ENCODE peak calls at places on chromosomes 11 and 22, in seven cellular contexts. G is HCT116, B is GM12878, E is HepG2, R is H1, M is SK-N-SH, I is K562. C is an unnamed sample.

GRCh38 chr11:122733301-122733686 is 77.8 kb downstream of the UBASH3B start:
- DNase-seq in B (no peak), E (no peak), M (no peak), G (no peak), I (no peak), R (no peak), C (peak)

GRCh38 chr22:26586556-26587325 is 3.2 kb downstream of the TPST2 start:
- DNase-seq in I (no peak), G (no peak), M (no peak), E (no peak), B (no peak), R (no peak), C (peak)

GRCh38 chr11:1151366-1152315 is 6.1 kb upstream of the MUC5AC start:
- DNase-seq in I (no peak), E (no peak), M (peak), G (no peak), B (no peak), R (no peak), C (no peak)

GRCh38 chr22:18970948-18971315 is 34.8 kb upstream of the PRODH start:
- DNase-seq in E (no peak), I (no peak), G (no peak), M (peak), R (no peak), B (no peak), C (no peak)

GRCh38 chr11:9757809-9758675 is 94.2 kb downstream of the SWAP70 start:
- DNase-seq in E (peak), B (no peak), G (peak), M (peak), I (peak), R (peak), C (peak)

GRCh38 chr11:63961608-63962412 is 12.6 kb upstream of the COX8A start:
- DNase-seq in I (no peak), B (no peak), M (peak), R (no peak), G (no peak), E (peak), C (no peak)

GRCh38 chr11:360326-361280 is 8.7 kb upstream of the B4GALNT4 start:
- DNase-seq in R (no peak), I (peak), M (no peak), G (no peak), B (no peak), E (no peak), C (no peak)

GRCh38 chr11:19199766-19200165 is 2.0 kb downstream of the CSRP3 start:
- DNase-seq in E (no peak), R (no peak), B (no peak), G (no peak), I (no peak), M (no peak), C (peak)

GRCh38 chr11:47087801-47088200 is 88.9 kb downstream of the ARFGAP2 start:
- DNase-seq in M (no peak), R (no peak), B (no peak), I (no peak), E (no peak), G (no peak), C (no peak)

GRCh38 chr22:28909375-28909774 is 26.0 kb downstream of the ZNRF3 start:
- DNase-seq in B (peak), E (no peak), R (no peak), G (no peak), I (peak), M (no peak), C (no peak)

GRCh38 chr11:126332221-126332711 is 23.2 kb upstream of the ST3GAL4 start:
- DNase-seq in R (no peak), B (no peak), E (no peak), I (no peak), M (peak), G (no peak), C (peak)

GRCh38 chr11:113806403-113806802 is 26.8 kb downstream of the CLDN25 start:
- DNase-seq in M (peak), G (peak), E (peak), I (peak), R (peak), B (no peak), C (peak)

GRCh38 chr11:118918128-118918685 is 7.5 kb downstream of the BCL9L start:
- DNase-seq in G (no peak), I (peak), M (peak), B (no peak), R (no peak), E (peak), C (peak)

GRCh38 chr11:76629853-76630599 is 40.5 kb downstream of the LRRC32 start:
- DNase-seq in E (no peak), B (no peak), M (no peak), G (no peak), I (no peak), R (no peak), C (peak)
- TF ChIP-seq POLR2AphosphoS5 in E (no peak), B (no peak), M (no peak), G (no peak), I (no peak), R (no peak), C (peak)

GRCh38 chr11:76263166-76263565 is 56.9 kb upstream of the WNT11 start:
- DNase-seq in G (no peak), M (no peak), B (no peak), R (no peak), I (no peak), E (no peak), C (no peak)

GRCh38 chr11:76257040-76257730 is 50.9 kb upstream of the WNT11 start:
- DNase-seq in R (no peak), G (no peak), M (no peak), E (no peak), I (no peak), B (no peak), C (no peak)

GRCh38 chr11:76260296-76260695 is 54.0 kb upstream of the WNT11 start:
- DNase-seq in R (no peak), B (no peak), I (no peak), M (no peak), E (no peak), G (no peak), C (no peak)

GRCh38 chr11:76256448-76256847 is 50.1 kb upstream of the WNT11 start:
- DNase-seq in G (no peak), R (peak), E (no peak), M (no peak), B (no peak), I (no peak), C (no peak)

GRCh38 chr11:76259299-76259908 is 53.1 kb upstream of the WNT11 start:
- DNase-seq in I (no peak), E (no peak), R (no peak), M (no peak), B (no peak), G (no peak), C (no peak)
- H3K9ac ChIP-seq in I (no peak), E (no peak), R (no peak), M (no peak), B (no peak), G (no peak), C (no peak)

GRCh38 chr11:95081010-95081409 is 8.6 kb upstream of the ENDOD1 start:
- DNase-seq in M (no peak), G (no peak), B (no peak), I (no peak), E (no peak), R (no peak), C (peak)

GRCh38 chr11:95084509-95084908 is 5.1 kb upstream of the ENDOD1 start:
- DNase-seq in G (no peak), R (no peak), I (no peak), B (no peak), E (no peak), M (no peak), C (no peak)

GRCh38 chr11:95078526-95078925 is 11.1 kb upstream of the ENDOD1 start:
- DNase-seq in I (no peak), E (no peak), R (no peak), M (no peak), G (no peak), B (no peak), C (no peak)

GRCh38 chr11:95082576-95083001 is 7.1 kb upstream of the ENDOD1 start:
- DNase-seq in M (no peak), B (no peak), E (no peak), I (no peak), G (no peak), R (no peak), C (no peak)

DNA sequence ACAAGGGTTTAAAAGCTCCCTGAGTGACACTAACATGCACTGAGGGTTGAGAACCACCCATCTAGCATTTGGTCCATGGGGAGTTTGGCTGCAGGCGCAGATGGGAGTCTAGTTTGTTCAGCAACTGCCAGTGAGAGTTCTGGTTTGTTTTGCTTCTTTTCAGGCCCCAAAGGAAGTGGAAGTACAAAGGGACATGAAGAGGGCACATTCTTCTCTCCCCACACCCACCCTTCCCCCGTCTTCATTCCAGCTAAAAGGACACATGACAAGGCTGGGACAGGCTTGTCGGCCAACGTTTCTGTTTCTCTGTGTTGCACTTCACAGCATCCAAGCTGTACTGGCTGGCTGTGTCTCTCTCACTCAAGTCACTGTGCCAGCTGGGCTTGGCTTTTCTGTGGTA is 8.2 kb upstream of the ENDOD1 start:
- DNase-seq in B (no peak), M (no peak), E (no peak), R (no peak), I (no peak), G (no peak), C (peak)
- H2AFZ ChIP-seq in B (no peak), M (no peak), E (no peak), R (peak), I (peak), G (no peak), C (peak)

DNA sequence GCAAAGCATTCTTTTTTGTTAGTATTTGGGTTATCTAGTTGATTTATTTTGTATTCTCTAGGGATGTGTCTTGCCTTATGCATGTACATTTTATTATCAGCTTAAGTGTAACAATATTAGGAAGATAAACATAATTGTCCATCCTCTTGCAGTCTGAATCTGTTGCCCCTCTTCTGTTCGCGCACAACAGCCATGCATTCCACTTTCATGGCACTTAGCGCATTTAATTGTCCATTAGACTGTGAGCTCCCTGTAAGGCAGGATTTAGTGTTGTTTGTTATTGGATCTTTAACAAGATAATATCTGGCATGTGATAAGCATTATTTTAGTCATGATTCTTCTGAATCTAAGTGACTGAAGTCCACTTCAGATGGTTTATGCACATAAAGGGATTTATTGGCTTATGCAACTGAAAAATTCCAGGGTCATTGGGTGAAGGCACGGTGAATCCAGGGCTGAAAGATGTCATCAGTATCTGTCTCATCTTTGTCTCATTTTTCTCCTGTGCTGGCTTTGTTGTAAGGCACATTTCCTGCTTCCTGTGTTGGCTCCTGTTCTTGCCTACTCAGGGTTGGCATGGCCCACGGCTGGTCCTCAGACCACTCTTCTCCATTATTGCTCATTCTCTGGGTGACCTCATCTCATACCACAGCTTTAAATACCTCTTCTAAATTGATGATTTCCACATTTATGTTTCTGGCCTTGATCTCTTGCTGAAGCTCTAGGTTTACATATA is 37.5 kb downstream of the ATXN10 start:
- DNase-seq in B (no peak), I (no peak), E (peak), M (peak), G (no peak), R (no peak), C (peak)
- TF ChIP-seq POLR2AphosphoS5 in B (no peak), I (no peak), E (no peak), M (peak), G (no peak), R (no peak), C (peak)

GRCh38 chr11:128458316-128458715 is 129.0 kb downstream of the ETS1 start:
- DNase-seq in B (no peak), R (no peak), M (no peak), E (no peak), I (no peak), G (no peak), C (peak)
- H3K9ac ChIP-seq in B (no peak), R (no peak), M (peak), E (no peak), I (no peak), G (no peak), C (no peak)

GRCh38 chr11:58731819-58732218 is at the start of gene GLYAT:
- DNase-seq in G (no peak), I (no peak), M (no peak), R (no peak), B (no peak), E (peak), C (no peak)

GRCh38 chr11:58730507-58731089 is 1.1 kb downstream of the GLYAT start:
- DNase-seq in E (no peak), I (no peak), B (no peak), G (no peak), R (no peak), M (no peak), C (no peak)

GRCh38 chr11:58727415-58727797 is 4.3 kb downstream of the GLYAT start:
- DNase-seq in R (no peak), M (no peak), E (no peak), B (no peak), G (no peak), I (no peak), C (no peak)

GRCh38 chr11:58726594-58727414 is 4.9 kb downstream of the GLYAT start:
- DNase-seq in I (peak), E (no peak), R (no peak), B (no peak), M (peak), G (no peak), C (no peak)
- H2AFZ ChIP-seq in I (peak), E (no peak), R (no peak), B (no peak), M (no peak), G (no peak), C (no peak)

DNA sequence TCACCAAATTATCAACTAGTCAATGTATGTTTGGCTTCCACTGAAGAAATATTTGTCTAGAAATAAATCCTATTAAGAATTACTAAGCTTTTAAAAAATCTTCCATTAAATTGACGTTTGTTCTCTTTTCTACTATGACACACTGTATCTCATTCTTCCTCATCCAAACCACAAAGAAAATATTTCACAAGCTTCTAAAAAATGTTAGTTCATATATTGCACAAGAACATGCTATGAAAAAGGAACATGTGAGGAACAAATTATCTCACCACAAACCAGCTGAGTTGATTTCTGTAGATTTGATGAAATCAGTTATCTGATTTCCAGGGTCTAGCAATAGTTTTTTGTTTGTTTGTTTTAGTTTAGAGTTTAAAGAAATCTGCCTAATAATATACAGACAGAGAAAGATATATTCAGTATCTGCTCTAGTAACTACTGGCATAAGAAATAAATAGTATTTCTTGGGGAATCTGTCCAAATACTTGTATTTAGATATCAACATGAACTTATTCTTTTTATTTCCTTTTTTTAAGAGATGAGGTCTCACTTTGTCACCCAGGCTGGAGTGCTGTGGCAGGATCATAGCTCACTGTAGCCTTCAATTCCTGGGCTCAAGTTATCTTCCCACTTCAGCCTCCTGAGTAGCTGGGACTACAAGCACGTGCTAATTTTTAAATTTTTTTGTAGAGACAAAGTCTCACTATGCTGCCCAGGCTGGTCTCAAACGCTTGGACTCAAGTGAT is 161.7 kb downstream of the ATG16L2 start:
- DNase-seq in E (peak), R (no peak), M (no peak), G (no peak), I (no peak), B (no peak), C (no peak)
- TF ChIP-seq POLR2AphosphoS5 in E (no peak), R (no peak), M (peak), G (no peak), I (no peak), B (no peak), C (no peak)

DNA sequence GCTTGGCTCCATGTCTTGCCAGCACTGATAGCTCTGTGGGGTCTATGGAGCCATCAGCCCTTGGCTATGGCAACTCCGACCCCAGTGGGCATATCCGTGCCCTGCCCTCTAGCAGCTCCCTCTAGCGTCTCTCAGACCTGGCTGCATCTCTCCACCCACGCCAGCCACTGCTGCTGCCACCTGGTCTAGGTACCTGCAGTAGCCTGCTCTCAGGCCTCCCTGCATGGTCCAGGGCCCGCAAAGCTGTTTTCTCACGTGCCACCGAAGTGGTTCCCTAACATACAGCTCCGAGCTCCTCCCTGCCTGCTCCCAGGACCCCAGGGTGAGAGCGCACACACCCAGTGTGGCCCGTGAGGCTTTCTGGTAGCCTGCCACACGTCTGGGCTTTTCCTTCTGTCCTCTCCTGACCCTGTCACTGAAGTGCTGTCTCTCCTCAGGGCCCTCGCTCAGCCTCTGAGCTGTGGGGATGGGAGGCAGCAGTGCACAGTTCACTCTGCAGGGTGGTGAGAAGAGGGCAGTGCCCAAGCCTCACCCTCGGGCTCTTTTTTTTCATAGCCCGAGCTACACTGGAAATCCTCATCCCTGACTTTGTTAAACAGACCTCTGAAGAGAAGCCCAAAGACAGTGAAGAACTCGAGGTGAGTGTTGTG is 14.2 kb downstream of the DGCR8 start:
- DNase-seq in I (no peak), E (no peak), G (no peak), M (no peak), B (no peak), R (no peak), C (no peak)
- H3K9ac ChIP-seq in I (no peak), E (no peak), G (no peak), M (no peak), B (no peak), R (no peak), C (no peak)

GRCh38 chr11:70020336-70021214 is 57.5 kb upstream of the ANO1 start:
- DNase-seq in G (no peak), B (no peak), I (peak), M (no peak), E (no peak), R (no peak), C (no peak)
- H2AFZ ChIP-seq in G (no peak), B (no peak), I (peak), M (no peak), E (no peak), R (no peak), C (no peak)

C was measured in endothelial cell of umbilical vein.